ENCODE peak calls at places on chromosomes 13 and 19, in five cellular contexts. One of them, this sample, is unnamed.

GRCh38 chr19:17376935-17377600 is at the start of gene PLVAP:
- DNase-seq in choroid plexus epithelial cell: no peak
- DNase-seq in AG10803: no peak
- DNase-seq in psoas muscle: peak
- DNase-seq in lower leg skin: no peak
- DNase-seq in this sample: no peak

GRCh38 chr13:31742102-31742695 is 2.9 kb downstream of the RXFP2 start:
- DNase-seq in lower leg skin: peak
- DNase-seq in AG10803: peak
- DNase-seq in psoas muscle: peak
- DNase-seq in choroid plexus epithelial cell: peak
- DNase-seq in this sample: peak

GRCh38 chr19:34337747-34338146 is 27.2 kb upstream of the GPI start:
- DNase-seq in choroid plexus epithelial cell: no peak
- DNase-seq in psoas muscle: no peak
- DNase-seq in AG10803: peak
- DNase-seq in lower leg skin: no peak
- DNase-seq in this sample: no peak

GRCh38 chr13:79451500-79451962 is 29.4 kb upstream of the NDFIP2 start:
- DNase-seq in choroid plexus epithelial cell: peak
- DNase-seq in AG10803: peak
- DNase-seq in lower leg skin: no peak
- DNase-seq in psoas muscle: no peak
- DNase-seq in this sample: peak

GRCh38 chr19:33344210-33344609 is 29.3 kb upstream of the CEBPG start:
- DNase-seq in lower leg skin: no peak
- DNase-seq in AG10803: peak
- DNase-seq in choroid plexus epithelial cell: no peak
- DNase-seq in psoas muscle: no peak
- DNase-seq in this sample: peak

GRCh38 chr13:113410472-113411201 is 42.7 kb downstream of the ADPRHL1 start:
- DNase-seq in AG10803: peak
- DNase-seq in lower leg skin: no peak
- DNase-seq in choroid plexus epithelial cell: peak
- DNase-seq in psoas muscle: peak
- DNase-seq in this sample: peak

GRCh38 chr13:91747164-91747563 is 348.7 kb downstream of the GPC5 start:
- DNase-seq in psoas muscle: no peak
- DNase-seq in choroid plexus epithelial cell: no peak
- DNase-seq in AG10803: no peak
- DNase-seq in lower leg skin: no peak
- DNase-seq in this sample: no peak

GRCh38 chr19:42288411-42288810 is 13.5 kb upstream of the PRR19 start:
- DNase-seq in lower leg skin: no peak
- DNase-seq in AG10803: no peak
- DNase-seq in psoas muscle: peak
- DNase-seq in choroid plexus epithelial cell: no peak
- DNase-seq in this sample: no peak

GRCh38 chr13:41064493-41064892 is 3.2 kb downstream of the WBP4 start:
- DNase-seq in choroid plexus epithelial cell: peak
- DNase-seq in psoas muscle: no peak
- DNase-seq in lower leg skin: no peak
- DNase-seq in AG10803: peak
- DNase-seq in this sample: peak

GRCh38 chr19:6868341-6868740 is 19.0 kb upstream of the ADGRE1 start:
- DNase-seq in lower leg skin: peak
- DNase-seq in choroid plexus epithelial cell: no peak
- DNase-seq in psoas muscle: peak
- DNase-seq in AG10803: no peak
- DNase-seq in this sample: no peak

GRCh38 chr13:47087841-47088240 is 191.0 kb upstream of the HTR2A start:
- DNase-seq in choroid plexus epithelial cell: peak
- DNase-seq in psoas muscle: no peak
- DNase-seq in AG10803: peak
- DNase-seq in lower leg skin: no peak
- DNase-seq in this sample: peak

GRCh38 chr19:17720487-17720839 is 1.2 kb downstream of the MAP1S start:
- DNase-seq in lower leg skin: no peak
- DNase-seq in psoas muscle: no peak
- DNase-seq in AG10803: no peak
- DNase-seq in choroid plexus epithelial cell: no peak
- DNase-seq in this sample: peak

DNA sequence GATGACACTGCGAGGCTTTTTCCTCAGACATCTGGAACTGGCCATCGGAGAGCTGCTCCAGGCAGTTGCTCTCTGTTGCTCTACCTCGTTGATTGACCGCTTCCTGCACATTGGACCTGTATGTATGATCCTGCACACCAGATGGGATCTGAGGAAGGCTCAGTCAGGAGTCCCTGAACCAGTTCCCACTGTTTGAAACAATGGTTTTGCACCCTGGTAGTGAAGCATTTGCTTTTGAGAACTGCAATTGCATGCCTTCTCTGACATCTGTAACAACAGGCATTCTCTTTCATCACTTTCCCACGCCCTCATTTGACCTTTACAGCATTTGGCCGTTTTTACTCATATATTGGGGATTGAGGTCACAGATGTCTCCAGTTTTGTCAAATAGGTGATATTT is 61.1 kb upstream of the NPAS1 start:
- DNase-seq in choroid plexus epithelial cell: peak
- DNase-seq in AG10803: peak
- DNase-seq in psoas muscle: no peak
- DNase-seq in lower leg skin: no peak
- DNase-seq in this sample: peak
- TF ChIP-seq CTCF in choroid plexus epithelial cell: no peak
- TF ChIP-seq CTCF in AG10803: no peak
- TF ChIP-seq CTCF in psoas muscle: no peak
- TF ChIP-seq CTCF in lower leg skin: no peak
- TF ChIP-seq CTCF in this sample: no peak

DNA sequence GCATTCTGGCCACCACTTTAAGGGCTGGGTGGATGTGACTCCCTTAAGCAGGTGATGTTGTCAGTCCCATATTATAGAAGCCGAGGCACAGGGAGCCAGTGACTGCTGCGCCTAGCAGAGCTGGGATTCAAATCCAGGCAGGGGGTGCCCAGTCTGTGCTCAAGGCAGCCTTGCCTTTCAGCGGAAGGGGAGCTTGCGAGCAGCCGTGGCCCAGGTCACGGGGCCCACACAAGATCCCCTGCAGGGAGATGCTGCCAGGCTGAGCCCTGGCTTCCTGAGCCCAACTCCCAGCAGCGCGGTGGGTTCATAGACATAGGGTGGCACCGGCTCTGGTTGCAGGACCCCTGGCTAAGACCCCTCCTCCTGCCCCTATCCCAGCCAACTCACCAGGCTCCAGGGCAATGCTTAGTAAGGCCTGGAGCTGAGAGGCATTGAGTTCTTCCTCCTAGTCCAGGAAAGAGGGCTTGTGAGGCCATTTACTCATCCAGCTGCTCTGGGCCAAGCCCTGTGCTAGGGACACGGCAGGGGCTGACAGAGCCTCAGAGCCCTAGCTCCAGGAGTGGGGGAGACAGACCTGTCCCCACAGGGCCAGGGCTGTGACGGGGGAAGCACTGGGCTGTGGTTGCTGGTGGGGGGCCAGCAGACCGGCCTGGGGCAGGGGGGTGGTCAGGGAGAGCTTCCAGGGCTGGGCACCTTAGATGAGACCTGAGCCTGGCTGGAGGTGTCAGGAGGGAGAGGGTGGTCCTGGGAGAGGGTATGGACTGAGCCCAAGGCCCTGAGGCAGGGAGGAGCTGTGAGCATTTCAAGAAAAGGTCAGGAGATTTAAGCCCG is 9.6 kb downstream of the CAPN12 start:
- DNase-seq in choroid plexus epithelial cell: peak
- DNase-seq in psoas muscle: no peak
- DNase-seq in lower leg skin: peak
- DNase-seq in AG10803: peak
- DNase-seq in this sample: no peak
- H3K4me3 ChIP-seq in choroid plexus epithelial cell: no peak
- H3K4me3 ChIP-seq in psoas muscle: no peak
- H3K4me3 ChIP-seq in lower leg skin: no peak
- H3K4me3 ChIP-seq in AG10803: no peak
- H3K4me3 ChIP-seq in this sample: no peak

DNA sequence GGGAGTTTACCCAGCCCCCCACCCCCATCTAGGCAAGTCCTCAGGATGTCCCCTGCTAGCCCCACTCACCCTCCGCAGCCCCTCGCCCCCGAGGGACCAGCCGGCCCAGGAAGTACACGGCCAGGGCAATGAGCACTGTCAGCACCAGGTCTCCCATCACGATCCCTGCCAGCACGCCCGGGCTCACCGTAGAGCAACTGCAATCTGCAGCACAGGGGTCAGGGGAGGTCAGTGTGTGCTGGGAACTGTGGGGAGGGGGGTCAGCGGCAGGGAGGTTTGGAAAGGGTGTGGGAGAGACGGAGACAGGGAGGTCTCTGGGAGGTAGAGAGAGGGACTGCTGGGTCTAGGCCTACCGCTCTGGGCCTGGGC is 734 bp downstream of the TYROBP start:
- DNase-seq in psoas muscle: no peak
- DNase-seq in choroid plexus epithelial cell: no peak
- DNase-seq in lower leg skin: no peak
- DNase-seq in AG10803: no peak
- DNase-seq in this sample: no peak
- TF ChIP-seq CTCF in psoas muscle: no peak
- TF ChIP-seq CTCF in choroid plexus epithelial cell: no peak
- TF ChIP-seq CTCF in lower leg skin: no peak
- TF ChIP-seq CTCF in AG10803: no peak
- TF ChIP-seq CTCF in this sample: no peak

DNA sequence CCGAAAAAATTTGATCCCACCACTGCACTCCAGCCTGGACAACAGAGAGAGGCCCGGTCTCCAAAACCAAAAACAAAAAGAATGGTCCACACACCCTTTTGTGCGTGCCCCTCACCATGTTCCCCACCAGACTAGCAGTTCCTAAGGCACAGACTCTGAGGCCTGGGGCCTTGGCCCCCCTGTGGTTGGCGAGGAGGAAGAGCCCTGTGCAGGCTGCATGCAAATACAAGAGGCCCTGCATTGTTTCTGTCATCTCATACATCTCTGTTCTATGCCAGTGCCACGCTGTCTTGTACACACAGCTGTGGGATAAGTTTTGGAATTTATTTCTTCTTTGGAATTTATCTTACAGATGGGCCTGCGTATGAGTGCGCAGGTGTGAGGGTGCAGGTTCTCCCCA is 4.7 kb upstream of the YJEFN3 start:
- DNase-seq in lower leg skin: no peak
- DNase-seq in choroid plexus epithelial cell: no peak
- DNase-seq in AG10803: no peak
- DNase-seq in psoas muscle: no peak
- DNase-seq in this sample: no peak
- H3K4me3 ChIP-seq in lower leg skin: no peak
- H3K4me3 ChIP-seq in choroid plexus epithelial cell: no peak
- H3K4me3 ChIP-seq in AG10803: no peak
- H3K4me3 ChIP-seq in psoas muscle: no peak
- H3K4me3 ChIP-seq in this sample: no peak

DNA sequence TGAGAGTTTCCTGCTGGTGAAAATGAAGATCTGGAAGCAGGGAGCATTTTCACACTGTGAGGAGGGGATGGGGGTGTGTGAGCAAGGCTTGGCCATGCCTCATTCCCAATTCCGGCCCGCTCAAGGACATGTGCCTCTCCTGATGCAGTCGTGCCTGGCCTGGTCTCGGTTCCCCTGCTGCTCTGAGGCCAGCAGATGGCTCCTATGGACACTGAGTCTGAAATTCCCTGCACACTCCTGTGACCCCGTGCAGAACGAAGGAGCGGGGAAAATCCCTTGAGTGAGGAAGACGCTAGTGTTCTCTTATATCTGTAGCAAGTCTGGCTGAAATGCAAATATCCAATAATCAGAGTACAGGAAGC is 363 bp upstream of the ZNF763 start:
- DNase-seq in psoas muscle: peak
- DNase-seq in choroid plexus epithelial cell: no peak
- DNase-seq in AG10803: no peak
- DNase-seq in lower leg skin: no peak
- DNase-seq in this sample: no peak
- TF ChIP-seq CTCF in psoas muscle: peak
- TF ChIP-seq CTCF in choroid plexus epithelial cell: peak
- TF ChIP-seq CTCF in AG10803: peak
- TF ChIP-seq CTCF in lower leg skin: no peak
- TF ChIP-seq CTCF in this sample: peak

DNA sequence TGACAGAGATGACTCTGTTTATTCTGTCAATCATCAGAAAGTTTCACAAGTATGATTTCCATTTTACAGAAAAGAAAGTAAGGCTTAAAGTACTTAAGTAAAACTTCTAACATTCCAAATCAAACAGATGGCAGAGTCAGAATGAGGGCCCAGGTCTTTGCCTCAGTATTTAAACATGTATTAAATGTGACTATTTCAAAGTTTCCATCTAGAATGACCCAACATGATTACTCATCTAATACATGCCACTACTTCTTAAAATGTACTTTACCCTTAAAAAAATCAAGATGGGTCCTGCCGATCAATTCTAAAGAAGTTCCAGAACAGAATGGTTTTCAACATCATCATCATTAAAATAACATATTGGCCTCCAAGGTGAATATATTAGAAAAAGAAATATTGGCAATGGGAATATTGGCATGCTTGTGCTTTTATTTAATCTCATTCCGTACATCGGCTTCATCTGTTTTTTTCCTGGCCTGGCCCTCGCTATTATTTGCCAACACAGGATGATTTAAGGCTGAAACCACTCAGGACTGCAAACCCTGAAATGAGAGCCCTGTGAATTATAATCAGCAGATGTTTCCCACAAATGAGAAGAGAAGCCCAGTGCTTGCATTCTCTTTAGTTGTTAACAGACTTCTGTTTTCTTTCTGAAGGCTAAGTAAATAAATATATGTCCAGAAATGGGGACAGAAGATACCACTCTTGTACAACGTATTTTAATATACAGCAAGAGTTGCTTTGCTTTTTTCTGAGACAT is 340.0 kb downstream of the DNAJC15 start:
- DNase-seq in choroid plexus epithelial cell: peak
- DNase-seq in lower leg skin: no peak
- DNase-seq in AG10803: peak
- DNase-seq in psoas muscle: no peak
- DNase-seq in this sample: peak
- H3K4me3 ChIP-seq in choroid plexus epithelial cell: no peak
- H3K4me3 ChIP-seq in lower leg skin: no peak
- H3K4me3 ChIP-seq in AG10803: no peak
- H3K4me3 ChIP-seq in psoas muscle: peak
- H3K4me3 ChIP-seq in this sample: no peak

GRCh38 chr19:11261902-11262839 is at the start of gene DOCK6:
- DNase-seq in AG10803: no peak
- DNase-seq in lower leg skin: no peak
- DNase-seq in psoas muscle: peak
- DNase-seq in choroid plexus epithelial cell: no peak
- DNase-seq in this sample: peak
- TF ChIP-seq CTCF in AG10803: peak
- TF ChIP-seq CTCF in lower leg skin: no peak
- TF ChIP-seq CTCF in psoas muscle: peak
- TF ChIP-seq CTCF in choroid plexus epithelial cell: peak
- TF ChIP-seq CTCF in this sample: peak

This sample was measured in foreskin fibroblast.